ENCODE peak calls at places on chromosomes 7 and 10, in eight cellular contexts. D is AML-193; V is NCI-H2107; R is A673; J is renal cortical epithelial cell; P is activated T-cell treated with anti-CD3 and anti-CD28 coated beads, Interleukin-2, amount 50 U/mL, for 1 hour; H is CD8-positive, alpha-beta T cell; X is iPS-NIHi11. Q is an unnamed sample.

GRCh38 chr7:77771901-77772300 is 26.3 kb downstream of the TMEM60 start:
- DNase-seq in D (no peak), V (no peak), R (no peak), J (no peak), P (no peak), H (no peak), X (no peak), Q (no peak)

GRCh38 chr7:43385309-43385680 is 197.6 kb upstream of the STK17A start:
- DNase-seq in D (no peak), V (no peak), R (no peak), J (no peak), P (no peak), H (no peak), X (no peak), Q (no peak)

GRCh38 chr10:77029684-77030407 is 607.8 kb downstream of the KCNMA1 start:
- DNase-seq in D (peak; percentile 6), V (no peak), R (peak; percentile 14), J (peak; percentile 39), P (no peak), H (no peak), X (no peak), Q (no peak)

GRCh38 chr7:77413861-77414424 is 2.2 kb downstream of the GSAP start:
- DNase-seq in D (no peak), V (no peak), R (no peak), J (no peak), P (no peak), H (no peak), X (no peak), Q (no peak)

GRCh38 chr7:25926009-25926408 is 226.0 kb upstream of the NFE2L3 start:
- DNase-seq in D (peak; percentile 32), V (no peak), R (peak; percentile 75), J (peak; percentile 82), P (no peak), H (no peak), X (no peak), Q (no peak)

GRCh38 chr7:24965831-24966708 is 13.9 kb downstream of the OSBPL3 start:
- DNase-seq in D (no peak), V (no peak), R (no peak), J (peak; percentile 86), P (peak; percentile 65), H (peak; percentile 26), X (peak; percentile 11), Q (no peak)

GRCh38 chr10:71771204-71771603 is 2.1 kb downstream of the VSIR start:
- DNase-seq in D (no peak), V (no peak), R (no peak), J (no peak), P (peak; percentile 25), H (no peak), X (no peak), Q (no peak)

GRCh38 chr7:73977626-73978618 is 50.1 kb upstream of the ELN start:
- DNase-seq in D (no peak), V (no peak), R (no peak), J (peak; percentile 14), P (no peak), H (no peak), X (no peak), Q (no peak)

GRCh38 chr7:15828881-15829280 is 142.4 kb upstream of the MEOX2 start:
- DNase-seq in D (no peak), V (no peak), R (peak; percentile 50), J (no peak), P (no peak), H (no peak), X (no peak), Q (no peak)

GRCh38 chr7:28528899-28529298 is 116.6 kb downstream of the CREB5 start:
- DNase-seq in D (no peak), V (no peak), R (no peak), J (no peak), P (no peak), H (no peak), X (no peak), Q (peak; percentile 18)

GRCh38 chr10:3955954-3956617 is 171.1 kb upstream of the KLF6 start:
- DNase-seq in D (no peak), V (peak; percentile 33), R (no peak), J (no peak), P (no peak), H (no peak), X (peak; percentile 26), Q (no peak)

GRCh38 chr10:24669285-24669861 is 54.3 kb downstream of the ARHGAP21 start:
- DNase-seq in D (no peak), V (no peak), R (no peak), J (no peak), P (no peak), H (no peak), X (no peak), Q (no peak)

GRCh38 chr7:25863727-25864116 is 288.3 kb upstream of the NFE2L3 start:
- DNase-seq in D (no peak), V (no peak), R (no peak), J (no peak), P (no peak), H (no peak), X (no peak), Q (no peak)

GRCh38 chr7:155660059-155660757 is 15.7 kb downstream of the RBM33 start:
- DNase-seq in D (peak; percentile 10), V (no peak), R (no peak), J (no peak), P (no peak), H (no peak), X (no peak), Q (no peak)

GRCh38 chr7:45112648-45113047 is 1.2 kb upstream of the TBRG4 start:
- DNase-seq in D (no peak), V (no peak), R (no peak), J (peak; percentile 9), P (no peak), H (no peak), X (no peak), Q (no peak)

GRCh38 chr7:29809533-29810155 is 3.3 kb downstream of the WIPF3 start:
- DNase-seq in D (no peak), V (peak; percentile 49), R (no peak), J (no peak), P (no peak), H (no peak), X (no peak), Q (no peak)

GRCh38 chr10:63700209-63700934 is 179.2 kb downstream of the REEP3 start:
- DNase-seq in D (no peak), V (no peak), R (peak; percentile 86), J (peak; percentile 97), P (no peak), H (no peak), X (no peak), Q (peak; percentile 98)

GRCh38 chr10:115915429-115915828 is 357.6 kb downstream of the GFRA1 start:
- DNase-seq in D (no peak), V (no peak), R (no peak), J (no peak), P (no peak), H (no peak), X (no peak), Q (no peak)

GRCh38 chr7:104795616-104796398 is 218.2 kb upstream of the KMT2E start:
- DNase-seq in D (no peak), V (no peak), R (no peak), J (no peak), P (no peak), H (no peak), X (peak; percentile 26), Q (peak; percentile 7)

GRCh38 chr7:77422500-77422899 is 6.4 kb upstream of the GSAP start:
- DNase-seq in D (no peak), V (no peak), R (no peak), J (no peak), P (no peak), H (no peak), X (no peak), Q (no peak)

GRCh38 chr7:130996841-130997231 is 262.8 kb upstream of the KLF14 start:
- DNase-seq in D (no peak), V (peak; percentile 16), R (peak; percentile 64), J (peak; percentile 78), P (peak; percentile 42), H (no peak), X (no peak), Q (peak; percentile 34)

GRCh38 chr7:34675749-34676374 is 17.8 kb downstream of the NPSR1 start:
- DNase-seq in D (no peak), V (no peak), R (peak; percentile 47), J (peak; percentile 13), P (no peak), H (no peak), X (peak; percentile 70), Q (no peak)

GRCh38 chr10:79132681-79133381 is 64.1 kb downstream of the ZMIZ1 start:
- DNase-seq in D (peak; percentile 3), V (no peak), R (no peak), J (no peak), P (no peak), H (no peak), X (no peak), Q (no peak)

GRCh38 chr10:44902838-44903545 is 8.1 kb upstream of the TMEM72 start:
- DNase-seq in D (no peak), V (no peak), R (peak; percentile 81), J (no peak), P (no peak), H (no peak), X (no peak), Q (no peak)

GRCh38 chr7:90595801-90596683 is at the start of gene CDK14:
- DNase-seq in D (no peak), V (no peak), R (peak; percentile 86), J (no peak), P (no peak), H (peak; percentile 20), X (peak; percentile 90), Q (peak; percentile 56)

GRCh38 chr10:105063796-105064195 is 422.7 kb downstream of the SORCS3 start:
- DNase-seq in D (no peak), V (no peak), R (peak; percentile 71), J (peak; percentile 66), P (no peak), H (no peak), X (peak; percentile 67), Q (no peak)

GRCh38 chr10:61869772-61870520 is 31.6 kb upstream of the ARID5B start:
- DNase-seq in D (no peak), V (no peak), R (peak; percentile 89), J (peak; percentile 62), P (no peak), H (no peak), X (no peak), Q (no peak)

GRCh38 chr10:102352066-102352715 is 43.3 kb upstream of the NFKB2 start:
- DNase-seq in D (peak; percentile 46), V (no peak), R (peak; percentile 82), J (peak; percentile 47), P (peak; percentile 74), H (peak; percentile 75), X (peak; percentile 81), Q (peak; percentile 25)

GRCh38 chr7:157235357-157236018 is 96.8 kb downstream of the UBE3C start:
- DNase-seq in D (no peak), V (no peak), R (no peak), J (peak; percentile 21), P (no peak), H (no peak), X (no peak), Q (peak; percentile 9)

GRCh38 chr7:1096156-1097119 is 8.5 kb downstream of the GPER1 start:
- DNase-seq in D (no peak), V (no peak), R (no peak), J (peak; percentile 46), P (no peak), H (no peak), X (no peak), Q (no peak)

GRCh38 chr7:101238226-101239182 is 902 bp upstream of the CLDN15 start:
- DNase-seq in D (no peak), V (no peak), R (no peak), J (no peak), P (no peak), H (no peak), X (no peak), Q (no peak)

GRCh38 chr7:156582591-156583123 is 57.9 kb upstream of the RNF32 start:
- DNase-seq in D (no peak), V (no peak), R (no peak), J (no peak), P (no peak), H (no peak), X (no peak), Q (no peak)

Q was measured in brain microvascular endothelial cell.